ENCODE peak calls at places on chromosome 19, in nine cellular contexts. K is uterus, I is IMR-90, Q is ovary, Y is esophagus squamous epithelium, X is prostate gland, P is transverse colon, U is K562, D is NB4. N is an unnamed sample.

GRCh38 chr19:42421101-42421500 is 6.1 kb downstream of the LIPE start:
- DNase-seq in K (no peak), I (no peak), Q (no peak), Y (no peak), X (no peak), P (no peak), U (no peak), D (no peak), N (no peak)

GRCh38 chr19:14412436-14413071 is 6.6 kb downstream of the DDX39A start:
- DNase-seq in K (no peak), I (no peak), Q (no peak), Y (no peak), X (no peak), P (no peak), U (peak), D (no peak), N (no peak)

GRCh38 chr19:970695-971094 is 13.4 kb upstream of the WDR18 start:
- DNase-seq in K (no peak), I (no peak), Q (no peak), Y (no peak), X (no peak), P (no peak), U (peak), D (peak), N (no peak)

GRCh38 chr19:35931874-35932202 is 4.3 kb upstream of the LRFN3 start:
- DNase-seq in K (no peak), I (no peak), Q (no peak), Y (no peak), X (no peak), P (no peak), U (no peak), D (no peak), N (no peak)

GRCh38 chr19:12331211-12331941 is 2.1 kb downstream of the ZNF563 start:
- DNase-seq in K (no peak), I (no peak), Q (no peak), Y (no peak), X (no peak), P (peak), U (no peak), D (no peak), N (peak)

GRCh38 chr19:12675940-12676339 is 5.7 kb downstream of the DHPS start:
- DNase-seq in K (no peak), I (no peak), Q (no peak), Y (no peak), X (no peak), P (no peak), U (no peak), D (no peak), N (no peak)

GRCh38 chr19:5651361-5651760 is 28.5 kb downstream of the SAFB start:
- DNase-seq in K (no peak), I (no peak), Q (no peak), Y (no peak), X (no peak), P (no peak), U (no peak), D (no peak), N (no peak)

GRCh38 chr19:32397736-32398135 is 7.8 kb upstream of the DPY19L3 start:
- DNase-seq in K (no peak), I (peak), Q (no peak), Y (no peak), X (no peak), P (no peak), U (no peak), D (no peak), N (no peak)

GRCh38 chr19:45824531-45825262 is 9.6 kb upstream of the RSPH6A start:
- DNase-seq in K (no peak), I (no peak), Q (no peak), Y (no peak), X (no peak), P (no peak), U (no peak), D (no peak), N (no peak)

GRCh38 chr19:29806098-29806866 is 5.5 kb upstream of the CCNE1 start:
- DNase-seq in K (no peak), I (peak), Q (no peak), Y (no peak), X (no peak), P (no peak), U (peak), D (peak), N (no peak)

GRCh38 chr19:7815325-7815724 is 14.7 kb upstream of the EVI5L start:
- DNase-seq in K (no peak), I (no peak), Q (no peak), Y (no peak), X (no peak), P (no peak), U (no peak), D (no peak), N (no peak)

GRCh38 chr19:719081-719512 is 10.4 kb downstream of the PALM start:
- DNase-seq in K (peak), I (no peak), Q (peak), Y (no peak), X (no peak), P (no peak), U (peak), D (peak), N (no peak)

GRCh38 chr19:13024126-13024957 is 29.1 kb downstream of the NFIX start:
- DNase-seq in K (peak), I (peak), Q (no peak), Y (no peak), X (no peak), P (no peak), U (no peak), D (no peak), N (peak)

GRCh38 chr19:771332-771785 is 20.4 kb downstream of the MISP start:
- DNase-seq in K (no peak), I (peak), Q (no peak), Y (no peak), X (no peak), P (no peak), U (peak), D (peak), N (no peak)

GRCh38 chr19:3670796-3671679 is 29.2 kb downstream of the PIP5K1C start:
- DNase-seq in K (peak), I (peak), Q (peak), Y (no peak), X (no peak), P (peak), U (peak), D (no peak), N (peak)

GRCh38 chr19:46303702-46304397 is 7.0 kb downstream of the HIF3A start:
- DNase-seq in K (peak), I (no peak), Q (peak), Y (no peak), X (no peak), P (peak), U (peak), D (no peak), N (peak)

GRCh38 chr19:32674153-32674958 is 624 bp downstream of the ANKRD27 start:
- DNase-seq in K (no peak), I (no peak), Q (peak), Y (no peak), X (no peak), P (no peak), U (no peak), D (peak), N (no peak)

GRCh38 chr19:14383898-14384669 is 2.8 kb downstream of the ADGRE5 start:
- DNase-seq in K (peak), I (peak), Q (no peak), Y (no peak), X (no peak), P (peak), U (peak), D (peak), N (no peak)

GRCh38 chr19:30851646-30852045 is 479.5 kb downstream of the ZNF536 start:
- DNase-seq in K (no peak), I (no peak), Q (no peak), Y (no peak), X (no peak), P (no peak), U (no peak), D (no peak), N (no peak)

GRCh38 chr19:29543381-29543780 is 17.6 kb downstream of the VSTM2B start:
- DNase-seq in K (no peak), I (no peak), Q (no peak), Y (no peak), X (no peak), P (no peak), U (no peak), D (no peak), N (peak)

GRCh38 chr19:43524922-43525835 is 1.8 kb downstream of the ETHE1 start:
- DNase-seq in K (peak), I (peak), Q (peak), Y (no peak), X (peak), P (peak), U (no peak), D (peak), N (peak)

GRCh38 chr19:29881386-29881785 is 60.7 kb upstream of the URI1 start:
- DNase-seq in K (no peak), I (peak), Q (no peak), Y (no peak), X (no peak), P (no peak), U (no peak), D (no peak), N (no peak)

GRCh38 chr19:2524840-2525723 is 49.2 kb downstream of the GADD45B start:
- DNase-seq in K (no peak), I (peak), Q (no peak), Y (no peak), X (no peak), P (no peak), U (no peak), D (peak), N (peak)

GRCh38 chr19:2527171-2527570 is 51.2 kb downstream of the GADD45B start:
- DNase-seq in K (no peak), I (no peak), Q (no peak), Y (no peak), X (no peak), P (no peak), U (no peak), D (no peak), N (no peak)

GRCh38 chr19:2524361-2524839 is 48.5 kb downstream of the GADD45B start:
- DNase-seq in K (no peak), I (no peak), Q (no peak), Y (no peak), X (no peak), P (no peak), U (no peak), D (no peak), N (no peak)

GRCh38 chr19:2527716-2528115 is 51.8 kb downstream of the GADD45B start:
- DNase-seq in K (no peak), I (no peak), Q (no peak), Y (no peak), X (no peak), P (no peak), U (no peak), D (no peak), N (no peak)

DNA sequence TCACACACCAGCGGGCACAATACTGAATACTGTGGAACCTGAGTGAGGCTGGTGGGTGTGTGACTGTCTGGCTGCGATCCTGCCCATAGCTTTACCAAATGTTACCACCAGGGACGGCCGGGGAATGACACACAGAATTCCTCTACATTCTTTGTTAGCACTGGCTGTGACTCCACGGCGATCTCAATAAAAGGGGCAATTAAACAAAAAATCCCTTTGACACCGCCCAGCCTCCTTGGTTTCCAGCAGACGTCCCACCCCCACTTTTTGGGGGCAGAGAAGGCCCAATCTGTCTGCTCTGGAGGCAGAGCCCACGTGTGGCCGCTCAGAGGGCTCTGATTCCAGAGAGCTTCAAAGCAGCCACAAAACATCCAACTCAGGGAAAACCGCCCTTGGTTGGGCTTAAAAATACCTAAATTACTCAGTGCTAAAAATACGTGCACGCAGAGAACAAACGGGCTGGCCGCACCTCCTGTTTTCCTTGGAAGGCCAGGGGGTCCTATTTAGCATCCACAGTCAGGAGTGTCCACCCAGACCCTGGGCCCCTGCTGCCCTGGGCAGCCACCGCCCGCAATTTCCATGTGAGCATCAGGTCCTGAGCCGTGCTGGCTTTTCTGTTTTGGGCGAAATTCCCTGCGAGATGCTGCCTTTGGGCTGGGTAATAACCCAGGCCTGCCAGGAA is 47.8 kb downstream of the GADD45B start:
- DNase-seq in K (no peak), I (peak), Q (no peak), Y (no peak), X (no peak), P (no peak), U (no peak), D (no peak), N (no peak)
- TF ChIP-seq CTCF in K (no peak), I (peak), Q (no peak), Y (no peak), X (no peak), P (no peak), U (no peak), D (no peak), N (no peak)

DNA sequence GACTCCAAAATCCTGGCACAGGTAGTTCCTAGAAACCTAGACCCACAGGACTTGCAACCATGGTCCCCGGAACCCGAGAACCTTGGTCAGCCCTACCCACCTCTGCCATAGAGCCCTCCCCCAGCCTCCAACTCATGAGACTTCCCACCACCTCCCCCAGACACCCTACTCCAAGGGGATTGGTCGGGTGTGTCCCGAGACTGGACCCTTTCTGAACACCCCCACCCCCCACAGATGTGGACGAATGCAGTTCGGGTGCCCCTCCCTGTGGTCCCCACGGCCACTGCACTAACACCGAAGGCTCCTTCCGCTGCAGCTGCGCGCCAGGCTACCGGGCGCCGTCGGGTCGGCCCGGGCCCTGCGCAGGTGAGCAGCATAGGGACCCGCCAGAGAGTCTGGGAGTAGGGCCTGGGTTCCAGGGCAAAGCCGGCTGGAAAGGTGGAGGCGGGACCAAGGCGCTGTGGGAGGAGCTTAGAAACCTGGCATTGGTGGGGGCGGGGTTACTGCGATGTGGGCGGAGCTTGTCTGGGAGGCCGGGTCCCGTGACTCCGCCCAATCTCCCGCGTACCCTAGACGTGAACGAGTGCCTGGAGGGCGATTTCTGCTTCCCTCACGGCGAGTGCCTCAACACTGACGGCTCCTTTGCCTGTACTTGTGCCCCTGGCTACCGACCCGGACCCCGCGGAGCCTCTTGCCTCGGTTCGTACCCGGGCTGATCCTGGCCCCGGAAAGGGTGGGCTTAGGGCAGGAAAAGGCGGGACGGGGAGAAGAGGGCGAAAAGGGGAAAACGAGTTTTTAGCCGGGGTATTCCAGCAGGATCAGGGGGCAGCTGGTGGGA is 11.9 kb downstream of the LTBP4 start:
- DNase-seq in K (no peak), I (no peak), Q (peak), Y (peak), X (peak), P (peak), U (peak), D (no peak), N (peak)
- TF ChIP-seq POLR2A in K (no peak), I (no peak), Q (no peak), Y (no peak), X (no peak), P (no peak), U (peak), D (no peak), N (no peak)

GRCh38 chr19:18065173-18065495 is 21.6 kb downstream of the IL12RB1 start:
- DNase-seq in K (no peak), I (no peak), Q (no peak), Y (no peak), X (no peak), P (no peak), U (no peak), D (no peak), N (no peak)
- TF ChIP-seq CTCF in K (no peak), I (no peak), Q (no peak), Y (no peak), X (no peak), P (no peak), U (no peak), D (no peak), N (no peak)

GRCh38 chr19:11295665-11296245 is at the start of gene TSPAN16:
- DNase-seq in K (no peak), I (no peak), Q (peak), Y (no peak), X (no peak), P (no peak), U (no peak), D (peak), N (no peak)

GRCh38 chr19:11291991-11292390 is 4.0 kb upstream of the TSPAN16 start:
- DNase-seq in K (no peak), I (no peak), Q (no peak), Y (no peak), X (no peak), P (no peak), U (peak), D (no peak), N (no peak)

GRCh38 chr19:11296264-11296663 is 304 bp downstream of the TSPAN16 start:
- DNase-seq in K (peak), I (no peak), Q (no peak), Y (no peak), X (no peak), P (no peak), U (no peak), D (peak), N (no peak)

GRCh38 chr19:11293468-11294389 is 2.2 kb upstream of the TSPAN16 start:
- DNase-seq in K (peak), I (peak), Q (peak), Y (peak), X (peak), P (peak), U (peak), D (peak), N (peak)

GRCh38 chr19:11295180-11295579 is 780 bp upstream of the TSPAN16 start:
- DNase-seq in K (no peak), I (no peak), Q (no peak), Y (no peak), X (no peak), P (no peak), U (no peak), D (no peak), N (no peak)
- TF ChIP-seq POLR2A in K (no peak), I (no peak), Q (no peak), Y (no peak), X (no peak), P (no peak), U (no peak), D (no peak), N (no peak)

GRCh38 chr19:38556521-38557174 is 61.1 kb downstream of the MAP4K1 start:
- DNase-seq in K (no peak), I (no peak), Q (no peak), Y (no peak), X (no peak), P (no peak), U (peak), D (peak), N (no peak)
- TF ChIP-seq CTCF in K (no peak), I (peak), Q (no peak), Y (peak), X (no peak), P (no peak), U (peak), D (peak), N (no peak)

DNA sequence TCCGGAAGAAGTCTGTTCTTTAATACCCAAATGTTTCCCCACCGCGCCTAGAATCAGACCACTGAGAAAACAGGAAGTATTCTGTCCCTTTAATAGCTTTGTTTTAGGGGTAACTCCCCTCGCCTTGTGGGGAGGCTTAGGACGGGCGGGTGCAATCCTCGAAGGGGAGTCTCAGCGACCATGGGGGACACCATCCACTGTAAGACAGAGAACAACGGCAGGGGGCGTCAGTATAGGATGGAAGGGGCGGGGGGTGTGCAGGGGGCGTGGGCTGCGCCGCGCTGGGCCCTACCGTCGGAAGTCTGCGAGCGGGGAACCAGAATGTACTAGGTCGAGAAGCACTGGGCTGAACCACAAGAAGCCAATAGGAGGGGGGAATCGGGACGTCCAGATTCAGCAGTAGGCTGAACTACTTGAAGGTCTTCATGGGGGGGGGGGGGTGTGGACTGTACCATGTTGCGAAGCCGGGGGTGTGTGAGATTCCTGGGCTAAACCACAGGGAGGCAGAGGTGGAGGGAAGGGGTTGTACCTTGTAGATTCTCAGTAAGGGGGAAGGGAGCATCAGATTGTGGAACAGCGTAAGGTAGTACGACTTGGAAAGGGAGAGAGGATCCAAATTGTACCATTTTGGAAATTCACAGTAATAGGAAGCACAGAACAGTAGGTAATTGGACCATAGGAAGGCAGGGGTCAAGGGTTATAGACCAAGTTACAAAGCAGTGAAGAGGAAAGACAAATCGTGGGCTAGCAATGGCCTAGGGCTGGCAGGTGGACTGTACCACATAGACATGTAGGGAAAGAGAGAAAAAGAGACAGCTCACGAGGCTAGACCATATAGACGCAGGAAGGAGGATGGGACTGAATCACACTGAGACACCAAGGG is 1.0 kb upstream of the DBP start:
- DNase-seq in K (peak), I (peak), Q (peak), Y (peak), X (peak), P (peak), U (peak), D (peak), N (peak)
- TF ChIP-seq POLR2A in K (peak), I (no peak), Q (peak), Y (no peak), X (peak), P (peak), U (peak), D (no peak), N (no peak)

GRCh38 chr19:48318286-48318987 is 6.9 kb upstream of the EMP3 start:
- DNase-seq in K (no peak), I (no peak), Q (no peak), Y (no peak), X (no peak), P (no peak), U (no peak), D (no peak), N (no peak)
- TF ChIP-seq CTCF in K (no peak), I (no peak), Q (no peak), Y (no peak), X (no peak), P (no peak), U (no peak), D (no peak), N (no peak)

GRCh38 chr19:53394522-53394973 is 401 bp upstream of the ZNF765 start:
- DNase-seq in K (peak), I (peak), Q (peak), Y (no peak), X (no peak), P (peak), U (peak), D (peak), N (peak)

GRCh38 chr19:53389591-53390377 is 5.2 kb upstream of the ZNF765 start:
- DNase-seq in K (no peak), I (no peak), Q (peak), Y (no peak), X (no peak), P (no peak), U (peak), D (no peak), N (peak)

GRCh38 chr19:53394974-53395839 is at the start of gene ZNF765:
- DNase-seq in K (peak), I (peak), Q (peak), Y (peak), X (peak), P (peak), U (peak), D (peak), N (peak)
- TF ChIP-seq POLR2A in K (peak), I (peak), Q (peak), Y (no peak), X (peak), P (peak), U (peak), D (peak), N (peak)